ENCODE peak calls at places on chromosomes 4 and X, in seven cellular contexts. L, M, S, H, Q, Y and V are unnamed samples.

GRCh38 chrX:119624417-119624816 is 18.2 kb upstream of the NKRF start:
- DNase-seq in Q (no peak), H (no peak), Y (no peak), M (no peak), L (no peak), S (no peak), V (no peak)

GRCh38 chr4:48137766-48138349 is 3.8 kb upstream of the TXK start:
- DNase-seq in S (no peak), Y (no peak), M (no peak), H (no peak), Q (no peak), L (no peak), V (no peak)

GRCh38 chr4:100366213-100366612 is 151.6 kb downstream of the EMCN start:
- DNase-seq in Y (no peak), S (no peak), M (no peak), Q (no peak), H (no peak), L (no peak), V (peak; percentile 63)

GRCh38 chr4:172147702-172148101 is 334.5 kb downstream of the GALNTL6 start:
- DNase-seq in Q (no peak), M (no peak), Y (no peak), S (no peak), L (no peak), H (peak; percentile 3), V (peak; percentile 10)

GRCh38 chr4:110249687-110250387 is 51.4 kb upstream of the ELOVL6 start:
- DNase-seq in Y (no peak), S (no peak), L (no peak), M (no peak), H (no peak), Q (no peak), V (no peak)

GRCh38 chr4:181674315-181674714 is 568.9 kb upstream of the TENM3 start:
- DNase-seq in Y (no peak), M (no peak), H (no peak), S (no peak), Q (peak; percentile 59), L (no peak), V (no peak)

GRCh38 chr4:41880022-41880837 is 55.0 kb upstream of the TMEM33 start:
- DNase-seq in S (no peak), L (no peak), M (no peak), Y (no peak), Q (no peak), H (no peak), V (no peak)

GRCh38 chr4:180234730-180235129 is 2008.5 kb upstream of the TENM3 start:
- DNase-seq in S (no peak), M (no peak), H (no peak), L (no peak), Y (no peak), Q (no peak), V (no peak)

GRCh38 chrX:122092978-122093377 is 1045.6 kb downstream of the GLUD2 start:
- DNase-seq in Y (no peak), S (no peak), Q (no peak), M (no peak), L (no peak), H (no peak), V (no peak)

GRCh38 chrX:82087699-82088098 is 885.8 kb downstream of the SH3BGRL start:
- DNase-seq in S (no peak), H (no peak), Q (no peak), L (no peak), M (no peak), Y (peak; percentile 26), V (peak; percentile 84)

GRCh38 chr4:38837849-38838248 is 18.8 kb downstream of the TLR6 start:
- DNase-seq in S (no peak), Y (peak; percentile 65), Q (no peak), L (peak; percentile 23), M (no peak), H (peak; percentile 70), V (no peak)

GRCh38 chrX:16852617-16853179 is 17.5 kb downstream of the RBBP7 start:
- DNase-seq in M (no peak), L (no peak), S (no peak), Q (no peak), Y (no peak), H (peak; percentile 25), V (no peak)

GRCh38 chrX:71911731-71912050 is 1.0 kb downstream of the NHSL2 start:
- DNase-seq in M (no peak), S (no peak), Q (no peak), H (no peak), L (no peak), Y (no peak), V (no peak)

GRCh38 chrX:97155809-97156208 is 272.1 kb downstream of the RPA4 start:
- DNase-seq in S (no peak), Q (no peak), H (no peak), L (no peak), Y (no peak), M (no peak), V (no peak)

GRCh38 chr4:24235609-24236008 is 345.8 kb upstream of the PPARGC1A start:
- DNase-seq in S (no peak), H (peak; percentile 45), Y (no peak), Q (no peak), L (no peak), M (no peak), V (no peak)

GRCh38 chrX:2484721-2485459 is 15.9 kb downstream of the DHRSX start:
- DNase-seq in S (no peak), L (no peak), Q (no peak), H (no peak), Y (no peak), M (no peak), V (no peak)

GRCh38 chrX:39475372-39475771 is 622.4 kb downstream of the BCOR start:
- DNase-seq in Q (no peak), M (no peak), Y (no peak), S (no peak), L (no peak), H (no peak), V (no peak)

GRCh38 chr4:62018537-62018936 is 818.4 kb downstream of the ADGRL3 start:
- DNase-seq in Y (no peak), M (no peak), S (no peak), L (no peak), H (no peak), Q (no peak), V (no peak)

GRCh38 chrX:106875151-106875550 is 28.0 kb downstream of the RIPPLY1 start:
- DNase-seq in M (no peak), S (no peak), Y (no peak), Q (no peak), L (no peak), H (no peak), V (no peak)

GRCh38 chr4:1767770-1768366 is 25.2 kb upstream of the FGFR3 start:
- DNase-seq in M (no peak), S (no peak), L (no peak), Q (peak; percentile 10), Y (no peak), H (no peak), V (no peak)

GRCh38 chr4:5734841-5735240 is 23.8 kb downstream of the EVC start:
- DNase-seq in L (no peak), S (no peak), Y (no peak), M (no peak), H (no peak), Q (no peak), V (no peak)

GRCh38 chr4:78764498-78764961 is 11.6 kb upstream of the BMP2K start:
- DNase-seq in Y (no peak), H (peak; percentile 61), S (no peak), Q (peak; percentile 49), M (no peak), L (no peak), V (peak; percentile 79)

GRCh38 chrX:123884809-123885408 is 25.1 kb downstream of the XIAP start:
- DNase-seq in Y (peak; percentile 32), L (peak; percentile 45), M (peak; percentile 66), H (peak; percentile 51), S (no peak), Q (no peak), V (no peak)

GRCh38 chrX:134868766-134869495 is 121.9 kb upstream of the SMIM10 start:
- DNase-seq in L (no peak), Q (peak; percentile 16), H (peak; percentile 77), M (no peak), S (no peak), Y (peak; percentile 63), V (no peak)

GRCh38 chr4:58776627-58777026 is 1666.4 kb upstream of the IGFBP7 start:
- DNase-seq in H (peak; percentile 83), Y (no peak), S (no peak), Q (no peak), L (no peak), M (no peak), V (no peak)

GRCh38 chr4:73019462-73020047 is 50.0 kb downstream of the COX18 start:
- DNase-seq in S (no peak), L (no peak), H (peak; percentile 21), M (peak; percentile 21), Q (peak; percentile 30), Y (peak; percentile 40), V (peak; percentile 33)

GRCh38 chr4:15938182-15938581 is 358 bp downstream of the FGFBP1 start:
- DNase-seq in Q (no peak), H (peak; percentile 18), Y (no peak), S (no peak), L (no peak), M (no peak), V (no peak)

GRCh38 chrX:95760356-95760755 is 924.3 kb upstream of the DIAPH2 start:
- DNase-seq in Y (no peak), M (no peak), S (no peak), H (no peak), Q (no peak), L (no peak), V (no peak)

GRCh38 chr4:139901516-139902327 is 236.1 kb downstream of the MGST2 start:
- DNase-seq in M (no peak), Q (no peak), L (no peak), Y (peak; percentile 51), H (no peak), S (no peak), V (no peak)

GRCh38 chr4:92252846-92253245 is 50.9 kb upstream of the GRID2 start:
- DNase-seq in M (no peak), H (no peak), Q (no peak), L (no peak), S (no peak), Y (no peak), V (no peak)

GRCh38 chrX:41600266-41600665 is 88.5 kb upstream of the GPR34 start:
- DNase-seq in H (no peak), M (no peak), L (no peak), Y (peak; percentile 24), Q (no peak), S (no peak), V (peak; percentile 77)

GRCh38 chr4:102598102-102598758 is 97.1 kb downstream of the NFKB1 start:
- DNase-seq in Q (no peak), Y (no peak), M (no peak), L (peak; percentile 56), H (no peak), S (no peak), V (no peak)

GRCh38 chr4:88341227-88342192 is 37.1 kb upstream of the HERC6 start:
- DNase-seq in Q (peak; percentile 89), L (no peak), S (peak; percentile 16), M (no peak), H (peak; percentile 91), Y (peak; percentile 83), V (peak; percentile 64)

GRCh38 chr4:121408-122084 is 2.8 kb upstream of the ZNF718 start:
- DNase-seq in L (peak; percentile 18), Q (no peak), S (no peak), H (no peak), M (no peak), Y (no peak), V (no peak)

GRCh38 chr4:57405359-57405758 is 295.2 kb upstream of the IGFBP7 start:
- DNase-seq in Y (peak; percentile 90), L (no peak), M (no peak), S (no peak), Q (no peak), H (peak; percentile 52), V (no peak)

GRCh38 chr4:187656953-187657352 is 338.6 kb upstream of the ZFP42 start:
- DNase-seq in L (no peak), Q (no peak), H (no peak), M (no peak), Y (no peak), S (no peak), V (no peak)

GRCh38 chr4:145694929-145695328 is 15.0 kb downstream of the C4orf51 start:
- DNase-seq in L (no peak), M (no peak), H (no peak), S (no peak), Y (no peak), Q (no peak), V (no peak)

GRCh38 chrX:355329-356050 is 31.2 kb downstream of the PPP2R3B start:
- DNase-seq in L (no peak), H (no peak), M (no peak), Q (no peak), S (no peak), Y (no peak), V (no peak)